ENCODE peak calls at places on chromosomes 12 and 14, in four cellular contexts. One of them, this sample, is unnamed.

GRCh38 chr12:2779281-2779680 is 15.5 kb upstream of the FKBP4 start:
- DNase-seq in GM23248: no peak
- DNase-seq in PC-3: no peak
- DNase-seq in SK-N-SH: no peak
- DNase-seq in this sample: no peak

GRCh38 chr14:61491876-61492440 is 170.6 kb downstream of the PRKCH start:
- DNase-seq in GM23248: no peak
- DNase-seq in SK-N-SH: no peak
- DNase-seq in PC-3: no peak
- DNase-seq in this sample: no peak

GRCh38 chr14:49446801-49447200 is 139.4 kb downstream of the RPS29 start:
- DNase-seq in GM23248: no peak
- DNase-seq in PC-3: no peak
- DNase-seq in SK-N-SH: no peak
- DNase-seq in this sample: no peak

GRCh38 chr14:78509516-78509915 is 339.3 kb downstream of the NRXN3 start:
- DNase-seq in SK-N-SH: no peak
- DNase-seq in GM23248: no peak
- DNase-seq in PC-3: no peak
- DNase-seq in this sample: no peak

GRCh38 chr12:113684053-113684907 is 212.6 kb upstream of the LHX5 start:
- DNase-seq in GM23248: no peak
- DNase-seq in PC-3: peak; percentile 53
- DNase-seq in SK-N-SH: peak; percentile 61
- DNase-seq in this sample: no peak

GRCh38 chr12:13539051-13539450 is 342.5 kb downstream of the EMP1 start:
- DNase-seq in PC-3: no peak
- DNase-seq in GM23248: no peak
- DNase-seq in SK-N-SH: no peak
- DNase-seq in this sample: no peak

GRCh38 chr12:120536064-120536791 is 2.1 kb downstream of the RNF10 start:
- DNase-seq in SK-N-SH: no peak
- DNase-seq in PC-3: peak; percentile 72
- DNase-seq in GM23248: no peak
- DNase-seq in this sample: peak; percentile 61

GRCh38 chr14:76769636-76770292 is 8.5 kb downstream of the VASH1 start:
- DNase-seq in SK-N-SH: no peak
- DNase-seq in GM23248: no peak
- DNase-seq in PC-3: no peak
- DNase-seq in this sample: no peak

GRCh38 chr14:50573862-50574261 is 13.9 kb downstream of the ATL1 start:
- DNase-seq in GM23248: no peak
- DNase-seq in SK-N-SH: no peak
- DNase-seq in PC-3: peak; percentile 68
- DNase-seq in this sample: no peak

GRCh38 chr14:33120966-33121365 is 182.3 kb downstream of the NPAS3 start:
- DNase-seq in PC-3: peak; percentile 91
- DNase-seq in SK-N-SH: no peak
- DNase-seq in GM23248: peak; percentile 6
- DNase-seq in this sample: no peak

GRCh38 chr14:36515105-36515593 is 4.9 kb downstream of the NKX2-1 start:
- DNase-seq in SK-N-SH: peak; percentile 13
- DNase-seq in GM23248: no peak
- DNase-seq in PC-3: no peak
- DNase-seq in this sample: no peak

GRCh38 chr12:24595652-24596235 is 353.2 kb downstream of the BCAT1 start:
- DNase-seq in GM23248: peak; percentile 18
- DNase-seq in SK-N-SH: peak; percentile 26
- DNase-seq in PC-3: no peak
- DNase-seq in this sample: no peak

GRCh38 chr14:77638738-77639137 is 22.3 kb upstream of the SPTLC2 start:
- DNase-seq in GM23248: peak; percentile 96
- DNase-seq in SK-N-SH: no peak
- DNase-seq in PC-3: peak; percentile 82
- DNase-seq in this sample: no peak

GRCh38 chr12:49920241-49920914 is 16.7 kb upstream of the FAIM2 start:
- DNase-seq in PC-3: peak; percentile 23
- DNase-seq in GM23248: peak; percentile 81
- DNase-seq in SK-N-SH: no peak
- DNase-seq in this sample: no peak

GRCh38 chr12:66273147-66273546 is 29.1 kb upstream of the HELB start:
- DNase-seq in PC-3: no peak
- DNase-seq in GM23248: no peak
- DNase-seq in SK-N-SH: no peak
- DNase-seq in this sample: no peak

GRCh38 chr12:32197421-32197820 is 90.8 kb downstream of the BICD1 start:
- DNase-seq in PC-3: no peak
- DNase-seq in GM23248: peak; percentile 30
- DNase-seq in SK-N-SH: no peak
- DNase-seq in this sample: no peak

GRCh38 chr12:127620956-127621355 is 646.0 kb upstream of the TMEM132C start:
- DNase-seq in SK-N-SH: no peak
- DNase-seq in PC-3: no peak
- DNase-seq in GM23248: no peak
- DNase-seq in this sample: no peak

GRCh38 chr14:55255979-55256378 is 15.2 kb upstream of the FBXO34 start:
- DNase-seq in GM23248: no peak
- DNase-seq in PC-3: no peak
- DNase-seq in SK-N-SH: no peak
- DNase-seq in this sample: no peak

GRCh38 chr12:108516511-108517275 is 1.6 kb downstream of the FICD start:
- DNase-seq in GM23248: peak; percentile 43
- DNase-seq in SK-N-SH: no peak
- DNase-seq in PC-3: peak; percentile 25
- DNase-seq in this sample: peak; percentile 31

GRCh38 chr14:60753264-60754126 is 18.9 kb downstream of the MNAT1 start:
- DNase-seq in PC-3: no peak
- DNase-seq in SK-N-SH: no peak
- DNase-seq in GM23248: no peak
- DNase-seq in this sample: peak; percentile 79

GRCh38 chr14:68939424-68939892 is 39.6 kb downstream of the ACTN1 start:
- DNase-seq in GM23248: no peak
- DNase-seq in PC-3: no peak
- DNase-seq in SK-N-SH: no peak
- DNase-seq in this sample: no peak

GRCh38 chr14:68936476-68936875 is 42.6 kb downstream of the ACTN1 start:
- DNase-seq in GM23248: no peak
- DNase-seq in PC-3: no peak
- DNase-seq in SK-N-SH: no peak
- DNase-seq in this sample: no peak

GRCh38 chr14:68936980-68937379 is 42.1 kb downstream of the ACTN1 start:
- DNase-seq in GM23248: no peak
- DNase-seq in PC-3: no peak
- DNase-seq in SK-N-SH: no peak
- DNase-seq in this sample: no peak

GRCh38 chr14:68938515-68939423 is 40.3 kb downstream of the ACTN1 start:
- DNase-seq in PC-3: no peak
- DNase-seq in GM23248: no peak
- DNase-seq in SK-N-SH: peak; percentile 67
- DNase-seq in this sample: no peak

GRCh38 chr14:68937790-68938514 is 41.1 kb downstream of the ACTN1 start:
- DNase-seq in PC-3: no peak
- DNase-seq in SK-N-SH: peak; percentile 87
- DNase-seq in GM23248: peak; percentile 69
- DNase-seq in this sample: no peak
- H4K20me1 ChIP-seq in PC-3: peaks cover 93% of the 10 kb centered on the region
- H4K20me1 ChIP-seq in SK-N-SH: peaks cover 98% of the 10 kb centered on the region
- H4K20me1 ChIP-seq in GM23248: peaks cover 12% of the 10 kb centered on the region
- H4K20me1 ChIP-seq in this sample: no peaks in the 10 kb centered on the region

GRCh38 chr14:91382712-91383111 is 34.9 kb downstream of the CCDC88C start:
- DNase-seq in PC-3: no peak
- DNase-seq in SK-N-SH: no peak
- DNase-seq in GM23248: no peak
- DNase-seq in this sample: no peak

GRCh38 chr14:91380116-91380515 is 37.5 kb downstream of the CCDC88C start:
- DNase-seq in SK-N-SH: no peak
- DNase-seq in GM23248: no peak
- DNase-seq in PC-3: no peak
- DNase-seq in this sample: no peak

GRCh38 chr14:91378945-91379932 is 38.4 kb downstream of the CCDC88C start:
- DNase-seq in PC-3: peak; percentile 18
- DNase-seq in SK-N-SH: no peak
- DNase-seq in GM23248: no peak
- DNase-seq in this sample: no peak

GRCh38 chr14:91381801-91382670 is 35.6 kb downstream of the CCDC88C start:
- DNase-seq in PC-3: no peak
- DNase-seq in SK-N-SH: no peak
- DNase-seq in GM23248: no peak
- DNase-seq in this sample: no peak

DNA sequence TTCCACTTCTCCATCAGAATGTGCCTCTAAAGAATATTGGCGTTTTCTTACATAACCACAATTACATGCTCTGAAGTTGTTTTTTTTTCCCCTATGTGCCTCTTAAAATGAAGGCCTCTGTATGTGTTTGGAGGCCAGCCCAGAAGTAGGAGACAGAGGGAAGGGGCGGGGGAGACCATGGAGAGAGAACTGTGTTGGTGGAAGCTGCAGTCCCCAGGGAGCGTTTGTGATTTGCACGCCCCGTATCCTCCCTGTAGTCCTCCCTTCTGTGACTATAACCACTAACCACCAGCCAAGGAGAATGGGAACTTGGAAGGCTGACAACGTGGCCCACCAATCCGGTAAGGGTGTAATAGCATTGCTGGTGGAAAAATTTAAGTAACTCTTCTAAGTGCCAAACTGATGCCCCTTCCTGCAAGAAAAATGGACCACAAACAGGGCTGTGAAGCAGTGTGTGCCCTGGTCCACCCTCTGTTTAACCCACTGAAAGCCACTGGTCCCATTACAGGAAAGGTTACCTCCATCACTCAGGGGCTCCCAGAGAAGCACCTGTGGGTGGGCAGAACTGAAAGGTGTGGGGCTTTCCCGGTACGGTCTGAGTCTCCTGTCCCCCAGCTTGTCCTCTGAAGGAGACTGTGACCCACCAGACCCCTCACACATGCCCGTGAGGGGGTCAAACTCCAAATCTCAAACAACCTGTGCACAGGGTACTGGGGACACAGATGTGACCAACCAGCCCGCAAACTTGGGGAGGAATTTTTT is 36.8 kb downstream of the CCDC88C start:
- DNase-seq in PC-3: no peak
- DNase-seq in SK-N-SH: no peak
- DNase-seq in GM23248: no peak
- DNase-seq in this sample: no peak
- TF ChIP-seq EZH2phosphoT487 in PC-3: no peak
- TF ChIP-seq EZH2phosphoT487 in SK-N-SH: no peak
- TF ChIP-seq EZH2phosphoT487 in GM23248: no peak
- TF ChIP-seq EZH2phosphoT487 in this sample: no peak

DNA sequence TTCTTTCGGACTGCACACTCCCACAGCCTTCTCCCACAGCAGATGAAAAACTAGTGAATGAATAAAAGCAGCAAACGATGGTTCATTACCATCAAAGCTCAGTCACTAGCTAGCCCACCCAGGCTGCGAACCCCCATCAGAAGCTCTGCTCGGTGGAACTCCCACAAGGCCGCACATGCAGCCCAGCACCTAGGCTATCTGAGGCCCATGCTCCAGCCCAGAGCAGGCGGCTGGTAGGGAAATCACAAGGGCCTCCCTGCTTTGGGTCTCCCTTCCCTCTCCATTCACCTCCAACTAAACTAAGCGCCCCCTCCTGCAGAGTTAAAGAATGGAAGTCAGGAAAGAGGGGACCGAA is 69.1 kb downstream of the ITPK1 start:
- DNase-seq in GM23248: no peak
- DNase-seq in SK-N-SH: no peak
- DNase-seq in PC-3: no peak
- DNase-seq in this sample: no peak
- H4K20me1 ChIP-seq in GM23248: no peaks in the 10 kb centered on the region
- H4K20me1 ChIP-seq in SK-N-SH: no peaks in the 10 kb centered on the region
- H4K20me1 ChIP-seq in PC-3: no peaks in the 10 kb centered on the region
- H4K20me1 ChIP-seq in this sample: no peaks in the 10 kb centered on the region

GRCh38 chr14:97456958-97457357 is 659.8 kb downstream of the VRK1 start:
- DNase-seq in PC-3: peak; percentile 16
- DNase-seq in SK-N-SH: no peak
- DNase-seq in GM23248: no peak
- DNase-seq in this sample: no peak

GRCh38 chr14:97456497-97456896 is 659.3 kb downstream of the VRK1 start:
- DNase-seq in PC-3: no peak
- DNase-seq in SK-N-SH: no peak
- DNase-seq in GM23248: no peak
- DNase-seq in this sample: no peak

GRCh38 chr14:97458302-97459137 is 661.3 kb downstream of the VRK1 start:
- DNase-seq in SK-N-SH: peak; percentile 12
- DNase-seq in PC-3: no peak
- DNase-seq in GM23248: no peak
- DNase-seq in this sample: no peak

GRCh38 chr14:97462081-97462480 is 664.9 kb downstream of the VRK1 start:
- DNase-seq in SK-N-SH: no peak
- DNase-seq in PC-3: no peak
- DNase-seq in GM23248: no peak
- DNase-seq in this sample: no peak

GRCh38 chr14:97459180-97459579 is 662.0 kb downstream of the VRK1 start:
- DNase-seq in PC-3: no peak
- DNase-seq in GM23248: no peak
- DNase-seq in SK-N-SH: no peak
- DNase-seq in this sample: no peak
- TF ChIP-seq EZH2phosphoT487 in PC-3: no peak
- TF ChIP-seq EZH2phosphoT487 in GM23248: no peak
- TF ChIP-seq EZH2phosphoT487 in SK-N-SH: no peak
- TF ChIP-seq EZH2phosphoT487 in this sample: no peak

GRCh38 chr12:124998705-124999104 is 5.3 kb downstream of the BRI3BP start:
- DNase-seq in SK-N-SH: no peak
- DNase-seq in GM23248: no peak
- DNase-seq in PC-3: no peak
- DNase-seq in this sample: no peak
- H4K20me1 ChIP-seq in SK-N-SH: no peaks in the 10 kb centered on the region
- H4K20me1 ChIP-seq in GM23248: no peaks in the 10 kb centered on the region
- H4K20me1 ChIP-seq in PC-3: peaks cover 8% of the 10 kb centered on the region
- H4K20me1 ChIP-seq in this sample: no peaks in the 10 kb centered on the region

DNA sequence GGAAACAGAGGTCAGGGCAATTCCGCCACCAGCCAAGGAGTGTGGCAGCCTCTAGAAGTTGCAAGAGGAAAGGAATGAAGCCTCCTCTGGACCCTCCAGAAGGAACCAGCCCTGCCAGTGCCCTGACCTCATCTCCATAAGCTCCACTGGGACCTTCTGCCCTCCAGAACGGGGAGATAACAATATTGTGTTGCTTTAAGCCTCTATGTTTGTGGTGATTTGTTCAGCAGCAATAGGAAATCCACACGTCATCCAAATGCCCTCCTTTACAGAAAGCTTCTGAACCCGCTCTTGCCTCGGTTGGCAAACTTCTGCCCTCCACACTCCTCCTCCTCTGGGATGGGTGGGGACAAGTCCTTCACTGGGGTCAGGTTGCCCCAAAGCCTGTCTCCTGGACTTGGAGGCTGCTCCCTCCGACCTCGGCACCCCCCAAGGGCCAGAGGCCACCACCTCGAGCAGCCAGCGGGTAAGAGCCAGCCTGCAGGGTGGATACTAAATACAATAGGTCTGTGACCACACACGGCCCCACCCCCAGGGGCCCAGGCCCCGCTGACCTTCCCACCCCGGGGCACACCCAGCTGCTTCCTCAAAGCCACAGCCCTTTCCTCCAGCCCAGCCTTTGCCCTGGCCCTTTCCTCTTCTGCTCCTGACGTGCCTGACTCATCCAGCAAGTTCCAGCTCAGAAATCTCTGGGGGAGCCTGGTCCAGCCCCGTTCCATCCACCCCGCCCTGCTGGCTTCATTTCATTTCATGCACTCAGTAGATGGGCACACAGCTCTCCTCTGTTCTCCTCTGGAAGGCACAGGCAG is 58.7 kb upstream of the NCOR2 start:
- DNase-seq in GM23248: peak; percentile 94
- DNase-seq in SK-N-SH: no peak
- DNase-seq in PC-3: peak; percentile 71
- DNase-seq in this sample: no peak
- TF ChIP-seq EZH2phosphoT487 in GM23248: no peak
- TF ChIP-seq EZH2phosphoT487 in SK-N-SH: no peak
- TF ChIP-seq EZH2phosphoT487 in PC-3: no peak
- TF ChIP-seq EZH2phosphoT487 in this sample: no peak

This sample was measured in MM.1S.